ENCODE peak calls at places on chromosomes 6 and 20, in eight cellular contexts. O is lower lobe of right lung; Y is psoas muscle; K is CD8-positive, alpha-beta memory T cell; X is IMR-90; N is neural progenitor cell; W is mucosa of descending colon; H is lung. R is an unnamed sample. For H3K9me3 and H3K4me1, the result is how much of the 10 kb centered on the place peaks cover.

GRCh38 chr6:13453771-13454251 is 33.6 kb downstream of the GFOD1 start:
- DNase-seq in X (peak), H (no peak), O (no peak), K (peak), Y (no peak), N (no peak), W (no peak), R (no peak)

GRCh38 chr6:21731411-21732031 is 138.0 kb downstream of the SOX4 start:
- DNase-seq in W (no peak), H (peak), X (peak), K (no peak), N (no peak), Y (no peak), O (no peak), R (no peak)

GRCh38 chr20:59006167-59006863 is 739 bp downstream of the CTSZ start:
- DNase-seq in W (peak), K (peak), X (no peak), Y (peak), N (no peak), O (peak), H (no peak), R (no peak)

GRCh38 chr20:51695574-51696303 is 72.5 kb downstream of the ATP9A start:
- DNase-seq in N (no peak), H (no peak), Y (no peak), K (no peak), X (peak), W (no peak), O (no peak), R (peak)

GRCh38 chr6:168029459-168030217 is 32.2 kb downstream of the KIF25 start:
- DNase-seq in N (no peak), X (no peak), K (no peak), Y (no peak), O (peak), H (no peak), W (no peak), R (no peak)

GRCh38 chr6:152185158-152185574 is 377.7 kb downstream of the ESR1 start:
- DNase-seq in X (no peak), O (no peak), N (no peak), W (no peak), H (no peak), Y (no peak), K (peak), R (no peak)

GRCh38 chr20:24991897-24992419 is 593 bp downstream of the APMAP start:
- DNase-seq in W (peak), O (peak), H (no peak), N (peak), K (no peak), X (no peak), Y (peak), R (peak)

GRCh38 chr20:38962898-38963484 is 847 bp downstream of the DHX35 start:
- DNase-seq in W (no peak), X (no peak), H (no peak), Y (no peak), K (no peak), N (no peak), O (no peak), R (no peak)

GRCh38 chr6:120903836-120904235 is 430.4 kb downstream of the TBC1D32 start:
- DNase-seq in O (no peak), H (no peak), W (no peak), Y (no peak), N (peak), X (no peak), K (no peak), R (no peak)

GRCh38 chr6:122692175-122692598 is 82.0 kb downstream of the PKIB start:
- DNase-seq in H (no peak), O (no peak), W (no peak), Y (no peak), N (no peak), X (peak), K (no peak), R (no peak)

GRCh38 chr6:163596174-163596573 is 181.7 kb downstream of the QKI start:
- DNase-seq in W (no peak), O (no peak), K (no peak), N (no peak), X (no peak), H (no peak), Y (no peak), R (no peak)

GRCh38 chr6:135985471-135985870 is 134.0 kb downstream of the PDE7B start:
- DNase-seq in N (no peak), O (no peak), K (no peak), X (no peak), Y (no peak), W (no peak), H (no peak), R (no peak)

GRCh38 chr6:152552616-152553209 is 84.4 kb downstream of the SYNE1 start:
- DNase-seq in Y (peak), K (peak), X (peak), O (peak), H (peak), N (peak), W (peak), R (peak)

GRCh38 chr6:169469028-169469427 is 215.4 kb upstream of the THBS2 start:
- DNase-seq in Y (no peak), W (no peak), H (no peak), X (no peak), O (no peak), N (no peak), K (no peak), R (no peak)
- H3K9me3 ChIP-seq in Y (under half), W (under half), H (under half), X (under half), O (under half), N (under half), K (under half), R (under half)

GRCh38 chr20:7463290-7463689 is 477.0 kb downstream of the HAO1 start:
- DNase-seq in W (no peak), N (no peak), X (no peak), O (no peak), Y (no peak), H (no peak), K (no peak), R (no peak)

GRCh38 chr20:7454047-7454446 is 486.2 kb downstream of the HAO1 start:
- DNase-seq in H (no peak), O (no peak), X (no peak), Y (no peak), N (no peak), K (no peak), W (no peak), R (no peak)

GRCh38 chr20:7458459-7458858 is 481.8 kb downstream of the HAO1 start:
- DNase-seq in O (no peak), Y (no peak), H (no peak), W (no peak), N (no peak), X (no peak), K (no peak), R (no peak)

GRCh38 chr20:7459123-7459522 is 481.1 kb downstream of the HAO1 start:
- DNase-seq in O (no peak), H (no peak), Y (no peak), N (no peak), W (no peak), K (no peak), X (no peak), R (no peak)
- H3K4me1 ChIP-seq in O (under half), H (under half), Y (under half), N (under half), W (under half), K (under half), X (under half), R (under half)

GRCh38 chr6:67886036-67886707 is 748.9 kb upstream of the ADGRB3 start:
- DNase-seq in Y (no peak), W (no peak), X (no peak), H (no peak), O (no peak), N (no peak), K (no peak), R (no peak)
- H3K9me3 ChIP-seq in Y (under half), W (half or more), X (under half), H (under half), O (under half), N (under half), K (under half), R (under half)

GRCh38 chr20:8151371-8151770 is 19.3 kb downstream of the PLCB1 start:
- DNase-seq in H (no peak), X (no peak), O (no peak), N (no peak), K (no peak), W (no peak), Y (no peak), R (no peak)
- H3K4me1 ChIP-seq in H (under half), X (under half), O (under half), N (under half), K (under half), W (under half), Y (half or more), R (half or more)

GRCh38 chr6:3086282-3086946 is 18.1 kb downstream of the RIPK1 start:
- DNase-seq in N (no peak), X (no peak), W (no peak), H (no peak), K (no peak), Y (no peak), O (no peak), R (no peak)
- H3K9me3 ChIP-seq in N (under half), X (under half), W (under half), H (under half), K (under half), Y (under half), O (under half), R (under half)

DNA sequence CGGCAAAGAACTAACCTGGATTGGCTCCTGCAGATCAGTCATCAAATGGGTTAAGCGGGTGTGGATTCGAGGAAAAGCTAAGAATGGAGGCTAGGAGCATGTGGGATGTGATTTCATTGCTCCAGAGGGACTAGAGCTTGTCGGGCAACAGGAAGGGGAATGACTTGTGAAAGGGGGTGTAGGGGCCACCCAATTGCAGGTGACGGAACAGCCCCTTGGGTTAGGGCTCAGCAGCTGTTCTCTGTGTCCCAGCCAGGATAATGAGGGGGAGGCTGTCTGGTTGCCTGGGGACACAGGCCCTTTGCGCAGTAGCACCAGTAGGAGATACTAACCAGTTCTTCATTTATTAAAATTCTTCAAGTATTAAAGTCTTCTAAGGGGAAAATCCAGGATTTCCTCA is 25.0 kb upstream of the MRPS18A start:
- DNase-seq in N (no peak), Y (no peak), W (no peak), H (no peak), O (no peak), K (no peak), X (no peak), R (no peak)
- H3K4me1 ChIP-seq in N (under half), Y (under half), W (under half), H (under half), O (under half), K (under half), X (under half), R (under half)

DNA sequence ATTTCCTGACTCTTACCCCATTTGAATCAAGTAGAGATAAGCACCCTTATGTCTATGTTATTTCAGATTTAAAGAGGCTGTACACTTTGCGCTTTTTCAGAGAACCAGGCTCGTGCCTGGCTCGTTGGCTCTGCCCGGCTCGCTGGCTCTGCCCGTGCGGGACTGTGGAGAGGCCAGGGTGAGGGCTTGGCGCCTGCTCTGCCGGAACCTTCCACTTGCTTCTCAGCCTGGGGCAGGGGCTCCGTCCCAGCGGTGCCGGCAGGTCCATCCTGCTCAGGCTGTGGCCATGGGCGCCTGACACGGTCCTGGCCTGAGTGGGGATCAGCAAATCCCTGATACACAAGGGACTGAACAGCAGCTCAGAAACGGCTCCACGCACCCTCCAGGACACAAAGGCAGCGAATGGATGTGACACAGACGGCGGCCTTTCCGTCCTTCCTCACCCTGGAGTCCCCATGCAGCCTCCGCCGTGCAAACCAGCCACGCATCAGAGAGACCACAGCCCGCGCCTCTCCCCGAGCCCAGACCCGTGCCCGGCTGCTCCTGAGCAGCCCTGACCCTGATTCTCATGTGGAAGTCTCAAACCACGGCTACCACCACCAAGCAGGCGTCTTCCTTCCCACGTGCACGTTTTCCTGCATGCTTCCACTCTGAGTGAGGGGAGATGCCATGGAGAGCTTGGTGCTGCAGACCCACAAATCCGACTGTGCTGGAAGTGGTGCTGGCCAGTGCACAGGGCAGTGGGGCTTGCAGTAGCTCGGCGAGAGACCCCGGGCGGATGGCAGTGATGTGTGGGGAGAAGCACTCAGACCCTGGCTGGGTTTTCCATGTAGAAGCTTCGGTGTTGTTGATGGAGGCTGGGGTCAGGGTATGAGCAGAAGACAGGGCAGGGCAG is 233.9 kb downstream of the ERMARD start:
- DNase-seq in X (no peak), W (peak), N (no peak), O (no peak), K (peak), H (no peak), Y (no peak), R (no peak)
- H3K9me3 ChIP-seq in X (half or more), W (under half), N (under half), O (under half), K (under half), H (under half), Y (under half), R (under half)

DNA sequence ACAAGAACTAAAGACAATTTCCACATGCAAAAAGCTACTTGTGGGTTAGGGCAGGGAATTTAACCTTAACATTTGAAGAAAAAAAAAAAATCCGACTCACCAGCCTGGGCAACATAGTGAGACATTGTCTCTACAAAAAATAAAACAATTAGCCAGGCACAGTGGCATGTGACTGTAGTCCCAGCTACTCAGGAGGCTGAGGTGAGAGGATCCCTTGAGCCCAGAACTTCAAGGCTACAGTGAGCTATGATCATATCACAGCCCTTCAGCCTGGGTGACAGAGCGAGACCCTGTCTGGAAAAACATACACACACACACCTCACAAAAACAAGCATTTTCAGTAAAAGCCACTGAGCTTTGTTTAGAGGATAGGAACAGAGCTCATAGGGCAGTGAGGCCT is 56.2 kb downstream of the ARHGAP18 start:
- DNase-seq in W (no peak), N (no peak), X (no peak), H (no peak), O (no peak), Y (no peak), K (no peak), R (no peak)
- H3K4me1 ChIP-seq in W (under half), N (under half), X (under half), H (under half), O (half or more), Y (under half), K (under half), R (under half)

DNA sequence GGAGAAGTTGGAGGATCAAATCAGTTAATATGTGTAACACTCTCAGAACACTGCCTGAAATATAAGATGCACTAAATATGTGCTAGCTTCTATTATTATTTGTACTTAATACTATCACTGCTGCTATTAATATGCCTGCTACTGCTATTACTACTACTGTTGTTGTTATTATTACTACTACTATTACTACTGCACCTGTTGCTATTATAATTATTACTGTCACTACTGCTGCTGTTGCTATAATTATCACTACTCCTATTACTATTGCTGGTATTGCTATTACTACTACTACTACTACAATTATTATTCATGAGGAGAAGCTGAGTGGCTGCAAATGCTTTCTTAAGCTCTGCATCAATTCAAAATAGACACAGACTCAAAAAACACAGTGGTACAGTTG is 16.7 kb upstream of the SSTR4 start:
- DNase-seq in H (no peak), W (no peak), K (no peak), Y (no peak), N (no peak), O (no peak), X (no peak), R (no peak)
- H3K9me3 ChIP-seq in H (under half), W (under half), K (under half), Y (under half), N (under half), O (under half), X (under half), R (under half)

GRCh38 chr6:110137924-110138887 is 41.3 kb downstream of the WASF1 start:
- DNase-seq in W (no peak), X (no peak), N (no peak), Y (no peak), O (no peak), H (no peak), K (no peak), R (no peak)

GRCh38 chr6:110139052-110139451 is 40.4 kb downstream of the WASF1 start:
- DNase-seq in O (no peak), K (no peak), H (no peak), N (no peak), W (no peak), X (no peak), Y (no peak), R (no peak)

DNA sequence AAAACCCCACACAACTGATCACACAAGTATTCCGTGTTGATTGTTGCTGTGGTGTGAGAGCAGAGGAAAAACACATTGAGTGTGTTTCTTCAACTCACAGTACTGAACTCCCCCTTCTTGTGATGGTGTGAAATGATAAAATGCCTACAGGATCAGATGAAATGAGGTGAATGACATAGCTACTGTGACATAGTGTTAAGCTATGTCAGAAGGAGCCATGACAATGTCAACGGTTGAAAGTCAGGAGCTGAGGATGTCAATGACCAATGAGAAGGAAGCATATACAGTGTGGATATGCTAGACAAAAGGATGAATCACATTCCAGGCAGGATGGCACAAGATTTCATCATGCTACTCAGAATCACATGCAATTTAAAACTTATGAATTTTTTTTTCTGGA is 38.8 kb downstream of the WASF1 start:
- DNase-seq in Y (no peak), X (peak), N (no peak), H (no peak), K (no peak), O (no peak), W (no peak), R (peak)
- H3K4me1 ChIP-seq in Y (under half), X (under half), N (under half), H (under half), K (under half), O (under half), W (under half), R (under half)